ENCODE peak calls at places on chromosomes 11 and 22, in five cellular contexts. One of them, this sample, is unnamed.

GRCh38 chr11:27350503-27350902 is 12.5 kb downstream of the CCDC34 start:
- DNase-seq in GM12878: no peak
- DNase-seq in HCT116: no peak
- DNase-seq in HepG2: no peak
- DNase-seq in H1: no peak
- DNase-seq in this sample: no peak

GRCh38 chr11:60705895-60706294 is 6.5 kb downstream of the MS4A8 start:
- DNase-seq in GM12878: no peak
- DNase-seq in HCT116: no peak
- DNase-seq in HepG2: no peak
- DNase-seq in H1: no peak
- DNase-seq in this sample: no peak

GRCh38 chr22:20316217-20316843 is 3.5 kb downstream of the DGCR6L start:
- DNase-seq in GM12878: no peak
- DNase-seq in HCT116: no peak
- DNase-seq in HepG2: no peak
- DNase-seq in H1: no peak
- DNase-seq in this sample: peak; percentile 6

GRCh38 chr11:58573451-58574104 is 2.1 kb downstream of the LPXN start:
- DNase-seq in GM12878: no peak
- DNase-seq in HCT116: no peak
- DNase-seq in HepG2: no peak
- DNase-seq in H1: no peak
- DNase-seq in this sample: no peak

GRCh38 chr11:5550440-5551095 is 2.2 kb upstream of the OR52H1 start:
- DNase-seq in GM12878: peak; percentile 8
- DNase-seq in HCT116: peak; percentile 54
- DNase-seq in HepG2: no peak
- DNase-seq in H1: no peak
- DNase-seq in this sample: no peak

GRCh38 chr11:111718436-111719325 is 47.5 kb downstream of the PPP2R1B start:
- DNase-seq in GM12878: no peak
- DNase-seq in HCT116: no peak
- DNase-seq in HepG2: peak; percentile 30
- DNase-seq in H1: no peak
- DNase-seq in this sample: no peak

GRCh38 chr11:28089378-28089777 is 18.6 kb downstream of the KIF18A start:
- DNase-seq in GM12878: no peak
- DNase-seq in HCT116: no peak
- DNase-seq in HepG2: no peak
- DNase-seq in H1: no peak
- DNase-seq in this sample: no peak

GRCh38 chr22:49724893-49725489 is 102.7 kb downstream of the BRD1 start:
- DNase-seq in GM12878: no peak
- DNase-seq in HCT116: peak; percentile 10
- DNase-seq in HepG2: peak; percentile 15
- DNase-seq in H1: no peak
- DNase-seq in this sample: peak; percentile 85

GRCh38 chr11:6556139-6556949 is 47.1 kb downstream of the RRP8 start:
- DNase-seq in GM12878: no peak
- DNase-seq in HCT116: no peak
- DNase-seq in HepG2: no peak
- DNase-seq in H1: no peak
- DNase-seq in this sample: no peak

GRCh38 chr11:63547076-63547475 is 10.5 kb downstream of the PLAAT4 start:
- DNase-seq in GM12878: no peak
- DNase-seq in HCT116: no peak
- DNase-seq in HepG2: no peak
- DNase-seq in H1: no peak
- DNase-seq in this sample: no peak

GRCh38 chr11:27716850-27717249 is 16.6 kb upstream of the BDNF start:
- DNase-seq in GM12878: no peak
- DNase-seq in HCT116: no peak
- DNase-seq in HepG2: no peak
- DNase-seq in H1: no peak
- DNase-seq in this sample: no peak

GRCh38 chr22:26579331-26579886 is 10.5 kb downstream of the TPST2 start:
- DNase-seq in GM12878: peak; percentile 30
- DNase-seq in HCT116: no peak
- DNase-seq in HepG2: no peak
- DNase-seq in H1: no peak
- DNase-seq in this sample: no peak

GRCh38 chr11:132111781-132112380 is 741.5 kb downstream of the NTM start:
- DNase-seq in GM12878: no peak
- DNase-seq in HCT116: no peak
- DNase-seq in HepG2: no peak
- DNase-seq in H1: no peak
- DNase-seq in this sample: no peak

GRCh38 chr11:119093951-119094815 is 7.5 kb downstream of the DPAGT1 start:
- DNase-seq in GM12878: no peak
- DNase-seq in HCT116: no peak
- DNase-seq in HepG2: no peak
- DNase-seq in H1: no peak
- DNase-seq in this sample: peak; percentile 28

GRCh38 chr22:44371741-44372525 is 59.2 kb upstream of the SHISAL1 start:
- DNase-seq in GM12878: no peak
- DNase-seq in HCT116: no peak
- DNase-seq in HepG2: no peak
- DNase-seq in H1: no peak
- DNase-seq in this sample: peak; percentile 7

GRCh38 chr22:50184541-50185383 is 951 bp upstream of the TRABD start:
- DNase-seq in GM12878: no peak
- DNase-seq in HCT116: no peak
- DNase-seq in HepG2: no peak
- DNase-seq in H1: no peak
- DNase-seq in this sample: peak; percentile 50

GRCh38 chr22:32827061-32827602 is 25.6 kb downstream of the TIMP3 start:
- DNase-seq in GM12878: no peak
- DNase-seq in HCT116: no peak
- DNase-seq in HepG2: no peak
- DNase-seq in H1: no peak
- DNase-seq in this sample: no peak

GRCh38 chr22:17137861-17138425 is 16.8 kb upstream of the TMEM121B start:
- DNase-seq in GM12878: no peak
- DNase-seq in HCT116: no peak
- DNase-seq in HepG2: no peak
- DNase-seq in H1: no peak
- DNase-seq in this sample: no peak

GRCh38 chr11:12546660-12547059 is 127.6 kb upstream of the TEAD1 start:
- DNase-seq in GM12878: no peak
- DNase-seq in HCT116: no peak
- DNase-seq in HepG2: no peak
- DNase-seq in H1: no peak
- DNase-seq in this sample: no peak

GRCh38 chr11:31995031-31995430 is 95.8 kb upstream of the RCN1 start:
- DNase-seq in GM12878: no peak
- DNase-seq in HCT116: no peak
- DNase-seq in HepG2: no peak
- DNase-seq in H1: no peak
- DNase-seq in this sample: no peak

GRCh38 chr22:20889025-20889704 is 28.0 kb upstream of the CRKL start:
- DNase-seq in GM12878: no peak
- DNase-seq in HCT116: no peak
- DNase-seq in HepG2: no peak
- DNase-seq in H1: no peak
- DNase-seq in this sample: no peak

GRCh38 chr11:118305726-118306125 is 1.2 kb downstream of the CD3E start:
- DNase-seq in GM12878: no peak
- DNase-seq in HCT116: no peak
- DNase-seq in HepG2: no peak
- DNase-seq in H1: no peak
- DNase-seq in this sample: no peak

GRCh38 chr11:61949169-61950034 is 749 bp upstream of the BEST1 start:
- DNase-seq in GM12878: no peak
- DNase-seq in HCT116: peak; percentile 81
- DNase-seq in HepG2: peak; percentile 54
- DNase-seq in H1: peak; percentile 34
- DNase-seq in this sample: peak; percentile 76

DNA sequence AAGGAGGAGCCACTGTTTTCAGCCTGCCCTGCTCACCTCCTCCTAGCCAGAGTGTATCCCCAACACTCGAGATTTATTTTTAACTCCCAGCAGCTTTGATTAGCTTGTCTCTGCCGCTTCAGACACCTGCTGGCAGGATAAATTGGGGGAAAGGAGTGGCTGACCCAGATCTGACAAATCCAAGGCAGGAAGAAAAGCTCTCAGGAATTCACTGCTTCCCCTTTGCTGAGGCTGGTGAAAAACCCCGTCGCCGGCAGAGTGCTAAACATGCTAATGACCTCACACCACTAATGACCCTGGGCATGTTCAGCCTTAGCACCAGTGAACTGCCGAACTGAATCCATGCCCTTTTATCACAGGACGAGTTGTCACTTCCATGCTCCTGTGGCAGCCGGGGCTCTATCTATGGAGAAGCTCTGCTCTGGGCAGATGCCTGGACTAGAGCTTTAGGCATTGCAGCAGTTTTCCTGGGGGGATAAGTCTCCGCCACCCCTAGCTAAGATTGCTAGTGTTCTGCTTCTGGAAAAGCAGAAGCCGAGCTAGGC is 52.2 kb downstream of the FEZ1 start:
- DNase-seq in GM12878: no peak
- DNase-seq in HCT116: no peak
- DNase-seq in HepG2: no peak
- DNase-seq in H1: no peak
- DNase-seq in this sample: peak; percentile 43
- TF ChIP-seq ATF3 in GM12878: no peak
- TF ChIP-seq ATF3 in HCT116: no peak
- TF ChIP-seq ATF3 in HepG2: no peak
- TF ChIP-seq ATF3 in H1: no peak
- TF ChIP-seq ATF3 in this sample: no peak

GRCh38 chr11:65315866-65316233 is 1.2 kb downstream of the CDC42EP2 start:
- DNase-seq in GM12878: no peak
- DNase-seq in HCT116: no peak
- DNase-seq in HepG2: no peak
- DNase-seq in H1: no peak
- DNase-seq in this sample: no peak

GRCh38 chr11:65315204-65315865 is 669 bp downstream of the CDC42EP2 start:
- DNase-seq in GM12878: no peak
- DNase-seq in HCT116: peak; percentile 48
- DNase-seq in HepG2: peak; percentile 68
- DNase-seq in H1: peak; percentile 76
- DNase-seq in this sample: peak; percentile 94

GRCh38 chr11:65316311-65316978 is 1.8 kb downstream of the CDC42EP2 start:
- DNase-seq in GM12878: no peak
- DNase-seq in HCT116: no peak
- DNase-seq in HepG2: no peak
- DNase-seq in H1: no peak
- DNase-seq in this sample: no peak

GRCh38 chr11:65316979-65317786 is 2.5 kb downstream of the CDC42EP2 start:
- DNase-seq in GM12878: no peak
- DNase-seq in HCT116: peak; percentile 55
- DNase-seq in HepG2: peak; percentile 77
- DNase-seq in H1: no peak
- DNase-seq in this sample: peak; percentile 52

GRCh38 chr11:65314501-65315203 is at the start of gene CDC42EP2:
- DNase-seq in GM12878: no peak
- DNase-seq in HCT116: peak; percentile 44
- DNase-seq in HepG2: peak; percentile 74
- DNase-seq in H1: no peak
- DNase-seq in this sample: peak; percentile 87
- TF ChIP-seq ATF3 in GM12878: no peak
- TF ChIP-seq ATF3 in HCT116: no peak
- TF ChIP-seq ATF3 in HepG2: no peak
- TF ChIP-seq ATF3 in H1: no peak
- TF ChIP-seq ATF3 in this sample: no peak

GRCh38 chr11:113198907-113199660 is 115.3 kb upstream of the TTC12 start:
- DNase-seq in GM12878: no peak
- DNase-seq in HCT116: no peak
- DNase-seq in HepG2: no peak
- DNase-seq in H1: no peak
- DNase-seq in this sample: no peak

GRCh38 chr11:113201055-113201818 is 113.1 kb upstream of the TTC12 start:
- DNase-seq in GM12878: no peak
- DNase-seq in HCT116: no peak
- DNase-seq in HepG2: no peak
- DNase-seq in H1: no peak
- DNase-seq in this sample: peak; percentile 28

GRCh38 chr11:113202431-113202830 is 112.0 kb upstream of the TTC12 start:
- DNase-seq in GM12878: no peak
- DNase-seq in HCT116: no peak
- DNase-seq in HepG2: no peak
- DNase-seq in H1: no peak
- DNase-seq in this sample: no peak

GRCh38 chr11:113203332-113203731 is 111.1 kb upstream of the TTC12 start:
- DNase-seq in GM12878: no peak
- DNase-seq in HCT116: no peak
- DNase-seq in HepG2: no peak
- DNase-seq in H1: no peak
- DNase-seq in this sample: no peak

GRCh38 chr11:113204280-113204679 is 110.1 kb upstream of the TTC12 start:
- DNase-seq in GM12878: no peak
- DNase-seq in HCT116: no peak
- DNase-seq in HepG2: no peak
- DNase-seq in H1: no peak
- DNase-seq in this sample: no peak
- TF ChIP-seq ATF3 in GM12878: no peak
- TF ChIP-seq ATF3 in HCT116: no peak
- TF ChIP-seq ATF3 in HepG2: no peak
- TF ChIP-seq ATF3 in H1: no peak
- TF ChIP-seq ATF3 in this sample: no peak

GRCh38 chr11:46248270-46249102 is 29.0 kb upstream of the CREB3L1 start:
- DNase-seq in GM12878: no peak
- DNase-seq in HCT116: peak; percentile 71
- DNase-seq in HepG2: peak; percentile 33
- DNase-seq in H1: no peak
- DNase-seq in this sample: no peak

GRCh38 chr11:46249103-46249942 is 28.1 kb upstream of the CREB3L1 start:
- DNase-seq in GM12878: no peak
- DNase-seq in HCT116: no peak
- DNase-seq in HepG2: no peak
- DNase-seq in H1: no peak
- DNase-seq in this sample: no peak

GRCh38 chr11:46246514-46246913 is 30.9 kb upstream of the CREB3L1 start:
- DNase-seq in GM12878: no peak
- DNase-seq in HCT116: no peak
- DNase-seq in HepG2: no peak
- DNase-seq in H1: no peak
- DNase-seq in this sample: no peak

GRCh38 chr11:46247090-46247489 is 30.4 kb upstream of the CREB3L1 start:
- DNase-seq in GM12878: no peak
- DNase-seq in HCT116: no peak
- DNase-seq in HepG2: no peak
- DNase-seq in H1: no peak
- DNase-seq in this sample: no peak

GRCh38 chr11:46247664-46248063 is 29.8 kb upstream of the CREB3L1 start:
- DNase-seq in GM12878: no peak
- DNase-seq in HCT116: peak; percentile 76
- DNase-seq in HepG2: peak; percentile 72
- DNase-seq in H1: no peak
- DNase-seq in this sample: peak; percentile 75
- TF ChIP-seq ATF3 in GM12878: no peak
- TF ChIP-seq ATF3 in HCT116: no peak
- TF ChIP-seq ATF3 in HepG2: no peak
- TF ChIP-seq ATF3 in H1: no peak
- TF ChIP-seq ATF3 in this sample: no peak

This sample was measured in WTC11.